ENCODE peak calls at places on chromosomes 2 and 18, in seven cellular contexts. T is NCI-H460; M is AG09309; L is activated T-helper 9 cell treated with anti-CD3 and anti-CD28 coated beads, Interleukin-2, amount 50 U/mL, for 16 hours; B is cerebellar cortex; W is GM20000; N is stimulated activated CD8-positive, alpha-beta memory T cell treated with anti-CD3 and anti-CD28 coated beads, Interleukin-4, amount 100 ng/mL, for 4 hours. R is an unnamed sample.

GRCh38 chr2:3453196-3453845 is 66.0 kb downstream of the ADI1 start:
- DNase-seq in T (no peak), M (no peak), B (no peak), L (no peak), W (no peak), N (no peak), R (no peak)

GRCh38 chr2:214796901-214797300 is 12.6 kb downstream of the BARD1 start:
- DNase-seq in L (no peak), W (no peak), B (no peak), T (no peak), M (no peak), N (no peak), R (no peak)

GRCh38 chr2:72859831-72860262 is 27.4 kb upstream of the SPR start:
- DNase-seq in M (peak), L (peak), N (peak), B (peak), W (peak), T (peak), R (peak)

GRCh38 chr2:234368861-234369261 is 128.0 kb downstream of the ARL4C start:
- DNase-seq in T (no peak), L (peak), M (no peak), N (peak), B (peak), W (no peak), R (no peak)

GRCh38 chr18:66872277-66872676 is 268.4 kb upstream of the CDH19 start:
- DNase-seq in T (peak), N (no peak), W (no peak), B (peak), L (no peak), M (no peak), R (no peak)

GRCh38 chr2:160952462-160952861 is 207.8 kb upstream of the TANK start:
- DNase-seq in T (no peak), M (no peak), N (no peak), B (peak), W (no peak), L (no peak), R (peak)

GRCh38 chr2:105660489-105660888 is 84.2 kb upstream of the NCK2 start:
- DNase-seq in W (no peak), N (no peak), M (no peak), T (no peak), L (no peak), B (no peak), R (no peak)

GRCh38 chr2:41955641-41956040 is 92.2 kb upstream of the PKDCC start:
- DNase-seq in B (peak), N (no peak), T (no peak), L (no peak), M (no peak), W (no peak), R (no peak)

GRCh38 chr2:24122-24521 is 22.2 kb downstream of the FAM110C start:
- DNase-seq in B (no peak), W (no peak), T (no peak), L (no peak), M (no peak), N (no peak), R (no peak)

GRCh38 chr2:96099861-96100798 is 16.2 kb downstream of the ADRA2B start:
- DNase-seq in T (no peak), M (no peak), B (no peak), W (no peak), L (no peak), N (no peak), R (no peak)

GRCh38 chr2:22855761-22856184 is 529.2 kb upstream of the KLHL29 start:
- DNase-seq in B (no peak), N (no peak), M (no peak), L (no peak), W (no peak), T (no peak), R (no peak)

GRCh38 chr2:44768438-44769236 is 172.9 kb upstream of the SIX3 start:
- DNase-seq in W (no peak), M (no peak), B (no peak), L (no peak), T (no peak), N (no peak), R (no peak)

GRCh38 chr2:8573234-8573941 is 108.5 kb upstream of the ID2 start:
- DNase-seq in T (no peak), M (no peak), B (no peak), N (no peak), W (no peak), L (no peak), R (no peak)

GRCh38 chr2:33005057-33005456 is 58.3 kb downstream of the LTBP1 start:
- DNase-seq in L (no peak), W (no peak), M (no peak), N (no peak), B (no peak), T (no peak), R (no peak)

GRCh38 chr18:39173022-39173421 is 1607.4 kb upstream of the CELF4 start:
- DNase-seq in T (no peak), B (no peak), L (no peak), N (no peak), W (no peak), M (no peak), R (no peak)

GRCh38 chr2:118430510-118431187 is 342.4 kb downstream of the INSIG2 start:
- DNase-seq in W (no peak), T (no peak), B (no peak), N (no peak), L (no peak), M (peak), R (no peak)

GRCh38 chr2:239370876-239371725 is 29.7 kb downstream of the HDAC4 start:
- DNase-seq in B (no peak), T (no peak), N (no peak), L (no peak), M (no peak), W (no peak), R (no peak)

GRCh38 chr2:230680463-230681195 is 32.0 kb upstream of the CAB39 start:
- DNase-seq in L (no peak), M (no peak), T (no peak), N (no peak), W (no peak), B (no peak), R (no peak)

GRCh38 chr2:104863585-104864279 is 9.8 kb downstream of the POU3F3 start:
- DNase-seq in L (no peak), T (no peak), M (no peak), B (no peak), N (no peak), W (peak), R (no peak)

GRCh38 chr18:79395761-79396404 is at the start of gene NFATC1:
- DNase-seq in L (peak), T (peak), M (no peak), N (peak), W (peak), B (peak), R (no peak)

GRCh38 chr18:55743133-55743532 is 155.1 kb upstream of the TCF4 start:
- DNase-seq in M (no peak), L (no peak), W (no peak), T (no peak), N (no peak), B (no peak), R (peak)

GRCh38 chr2:54287532-54287931 is 31.5 kb upstream of the TSPYL6 start:
- DNase-seq in T (no peak), N (no peak), W (no peak), M (no peak), B (no peak), L (no peak), R (no peak)

GRCh38 chr18:34225218-34225553 is 473 bp upstream of the NOL4 start:
- DNase-seq in T (no peak), W (no peak), M (no peak), L (no peak), N (no peak), B (no peak), R (no peak)

GRCh38 chr2:240963376-240964220 is 34.8 kb upstream of the SNED1 start:
- DNase-seq in B (no peak), T (no peak), N (no peak), M (no peak), L (no peak), W (no peak), R (no peak)

GRCh38 chr2:170597705-170598420 is 117.3 kb upstream of the SP5 start:
- DNase-seq in T (no peak), M (no peak), W (no peak), B (no peak), N (no peak), L (no peak), R (no peak)

GRCh38 chr2:45729753-45730512 is 78.5 kb downstream of the PRKCE start:
- DNase-seq in B (no peak), W (peak), L (no peak), M (no peak), N (no peak), T (no peak), R (no peak)

GRCh38 chr2:105610444-105611327 is 134.0 kb upstream of the NCK2 start:
- DNase-seq in B (peak), T (no peak), N (no peak), M (no peak), W (no peak), L (no peak), R (no peak)

GRCh38 chr2:74552914-74553811 is 579 bp downstream of the LOXL3 start:
- DNase-seq in M (no peak), T (no peak), L (no peak), W (peak), N (no peak), B (no peak), R (no peak)

GRCh38 chr2:126749537-126749936 is 93.6 kb downstream of the GYPC start:
- DNase-seq in W (peak), L (no peak), M (no peak), B (no peak), N (no peak), T (no peak), R (no peak)

GRCh38 chr2:68320118-68320641 is 431 bp upstream of the CNRIP1 start:
- DNase-seq in B (peak), M (no peak), T (peak), L (no peak), W (no peak), N (no peak), R (no peak)

GRCh38 chr2:172674034-172674967 is 61.3 kb upstream of the RAPGEF4 start:
- DNase-seq in M (no peak), N (no peak), W (peak), B (peak), T (no peak), L (peak), R (no peak)